ENCODE peak calls at places on chromosomes 11 and 22, in nine cellular contexts. U, N, S, I, O, P, C, B and L are unnamed samples.

GRCh38 chr11:68384530-68385081 is 72.2 kb downstream of the LRP5 start:
- DNase-seq in U (no peak), N (no peak), S (no peak), I (no peak), O (no peak), P (no peak), C (no peak), B (no peak), L (no peak)

GRCh38 chr11:9594267-9595046 is 21.0 kb downstream of the WEE1 start:
- DNase-seq in U (peak; percentile 35), N (no peak), S (no peak), I (no peak), O (no peak), P (no peak), C (no peak), B (no peak), L (no peak)

GRCh38 chr22:22450343-22450839 is 58.2 kb downstream of the ZNF280B start:
- DNase-seq in U (no peak), N (no peak), S (no peak), I (no peak), O (no peak), P (no peak), C (no peak), B (no peak), L (no peak)

GRCh38 chr22:44337658-44338004 is 24.9 kb upstream of the SHISAL1 start:
- DNase-seq in U (peak; percentile 67), N (no peak), S (no peak), I (no peak), O (peak; percentile 76), P (no peak), C (no peak), B (no peak), L (no peak)

GRCh38 chr11:134529212-134530096 is 117.4 kb upstream of the B3GAT1 start:
- DNase-seq in U (no peak), N (no peak), S (peak; percentile 37), I (peak; percentile 66), O (no peak), P (no peak), C (no peak), B (no peak), L (peak; percentile 52)

GRCh38 chr11:61297741-61298140 is 2.6 kb upstream of the VWCE start:
- DNase-seq in U (peak; percentile 93), N (no peak), S (no peak), I (no peak), O (peak; percentile 97), P (peak; percentile 75), C (no peak), B (no peak), L (no peak)

GRCh38 chr22:32587449-32587848 is 112.8 kb downstream of the FBXO7 start:
- DNase-seq in U (no peak), N (no peak), S (no peak), I (no peak), O (peak; percentile 86), P (no peak), C (no peak), B (no peak), L (no peak)

GRCh38 chr22:39132871-39133524 is 19.5 kb downstream of the CBX7 start:
- DNase-seq in U (no peak), N (no peak), S (no peak), I (peak; percentile 71), O (no peak), P (no peak), C (no peak), B (no peak), L (no peak)

GRCh38 chr11:84261707-84262106 is 975.5 kb upstream of the CCDC90B start:
- DNase-seq in U (no peak), N (no peak), S (no peak), I (no peak), O (no peak), P (no peak), C (no peak), B (no peak), L (no peak)

GRCh38 chr11:2468363-2469240 is 23.8 kb downstream of the KCNQ1 start:
- DNase-seq in U (no peak), N (no peak), S (no peak), I (peak; percentile 51), O (no peak), P (no peak), C (no peak), B (no peak), L (peak; percentile 53)

GRCh38 chr11:3613998-3614741 is 27.6 kb downstream of the ART5 start:
- DNase-seq in U (no peak), N (no peak), S (no peak), I (no peak), O (no peak), P (no peak), C (no peak), B (no peak), L (no peak)

GRCh38 chr11:121614661-121615240 is 162.0 kb upstream of the SORL1-AS1 start:
- DNase-seq in U (no peak), N (no peak), S (no peak), I (no peak), O (peak; percentile 27), P (no peak), C (no peak), B (no peak), L (no peak)

GRCh38 chr11:109086931-109087330 is 335.1 kb upstream of the C11orf87 start:
- DNase-seq in U (no peak), N (no peak), S (no peak), I (no peak), O (no peak), P (no peak), C (no peak), B (no peak), L (no peak)

GRCh38 chr22:20750461-20751184 is 23.3 kb upstream of the SERPIND1 start:
- DNase-seq in U (peak; percentile 73), N (no peak), S (no peak), I (no peak), O (peak; percentile 84), P (peak; percentile 26), C (no peak), B (no peak), L (no peak)

GRCh38 chr11:117220568-117220967 is 11.3 kb downstream of the PCSK7 start:
- DNase-seq in U (no peak), N (no peak), S (peak; percentile 74), I (no peak), O (peak; percentile 73), P (no peak), C (no peak), B (no peak), L (no peak)

DNA sequence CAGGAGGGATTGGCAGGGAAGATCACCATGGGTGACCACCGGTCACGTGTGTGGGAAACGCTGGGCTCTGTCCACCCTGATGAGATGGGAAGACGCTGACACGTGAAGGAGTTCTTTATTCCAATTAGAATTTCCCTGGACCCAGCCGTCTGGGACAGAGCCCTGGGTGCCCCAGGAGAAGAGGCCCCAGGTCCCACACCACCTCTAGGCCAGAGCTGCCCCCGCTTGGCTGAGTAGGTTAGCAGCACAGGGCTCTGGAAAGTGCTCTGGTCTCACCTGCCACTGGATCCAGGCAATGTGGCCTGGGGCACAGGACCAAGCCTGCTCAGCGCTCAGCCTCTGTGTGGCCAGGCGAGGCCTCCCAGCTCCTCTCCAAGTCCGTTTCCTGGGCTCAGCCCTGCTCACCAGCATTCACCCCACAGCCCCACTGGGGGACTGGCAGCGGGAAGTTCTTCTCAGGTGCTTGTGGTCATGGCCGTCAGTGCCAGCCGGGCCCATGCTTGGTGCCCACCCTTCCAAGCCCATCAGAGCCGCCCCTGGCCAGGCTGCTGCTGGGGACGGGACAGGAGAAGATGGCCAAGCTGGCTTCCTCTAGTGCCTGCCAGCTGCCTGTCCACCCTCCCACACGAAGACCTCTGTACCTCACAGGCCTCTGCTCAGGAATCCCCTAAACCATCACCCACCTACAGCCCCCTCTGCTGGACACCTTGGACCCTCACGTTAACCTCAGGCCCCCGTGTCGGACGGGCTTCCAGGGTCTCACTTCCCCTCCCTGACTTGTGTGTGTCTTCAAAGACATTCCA is 62.5 kb upstream of the FGF3 start:
- DNase-seq in U (no peak), N (no peak), S (peak; percentile 53), I (peak; percentile 79), O (no peak), P (no peak), C (peak; percentile 45), B (no peak), L (no peak)
- TF ChIP-seq CTCF in U (no peak), N (peak; percentile 37), S (no peak), I (peak; percentile 46), O (peak; percentile 9), P (peak; percentile 6), C (peak; percentile 37), B (no peak), L (peak; percentile 58)

DNA sequence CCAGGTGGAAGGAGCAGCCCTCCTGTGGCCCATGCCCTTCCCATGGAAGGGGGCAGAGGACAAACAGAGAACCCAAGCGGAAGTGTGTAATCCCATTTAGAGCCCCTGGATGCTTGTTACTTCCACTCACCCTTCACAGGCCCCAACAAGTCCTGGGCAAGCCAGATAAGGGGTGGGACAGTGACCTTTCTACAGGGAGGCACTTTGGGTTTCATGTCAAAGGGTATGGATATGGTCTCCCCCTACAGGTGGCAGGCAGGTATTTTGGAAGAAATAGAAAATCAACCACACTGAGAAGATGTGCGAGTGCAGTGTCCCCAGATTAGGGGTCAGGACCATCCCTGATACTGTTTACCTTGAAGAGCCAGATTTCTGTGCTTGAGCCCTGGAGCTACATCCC is 11.4 kb downstream of the MPEG1 start:
- DNase-seq in U (no peak), N (no peak), S (no peak), I (no peak), O (no peak), P (no peak), C (no peak), B (no peak), L (no peak)
- TF ChIP-seq CTCF in U (no peak), N (peak; percentile 40), S (no peak), I (peak; percentile 20), O (peak; percentile 23), P (peak; percentile 11), C (peak; percentile 44), B (peak; percentile 31), L (peak; percentile 51)

GRCh38 chr11:85810871-85811611 is at the start of gene SYTL2:
- DNase-seq in U (peak; percentile 56), N (peak; percentile 32), S (peak; percentile 73), I (no peak), O (peak; percentile 46), P (no peak), C (peak; percentile 56), B (no peak), L (peak; percentile 78)
- TF ChIP-seq CTCF in U (no peak), N (no peak), S (no peak), I (peak; percentile 44), O (no peak), P (no peak), C (no peak), B (peak; percentile 39), L (peak; percentile 21)

GRCh38 chr11:1279674-1280055 is 29.8 kb downstream of the TOLLIP start:
- DNase-seq in U (no peak), N (no peak), S (no peak), I (no peak), O (no peak), P (no peak), C (no peak), B (no peak), L (no peak)

GRCh38 chr11:1280116-1281035 is 29.1 kb downstream of the TOLLIP start:
- DNase-seq in U (no peak), N (no peak), S (no peak), I (no peak), O (no peak), P (no peak), C (no peak), B (no peak), L (no peak)

GRCh38 chr11:1277936-1278512 is 31.4 kb downstream of the TOLLIP start:
- DNase-seq in U (no peak), N (no peak), S (no peak), I (no peak), O (no peak), P (no peak), C (no peak), B (no peak), L (no peak)

GRCh38 chr11:1276866-1277615 is 32.4 kb downstream of the TOLLIP start:
- DNase-seq in U (no peak), N (no peak), S (no peak), I (no peak), O (no peak), P (no peak), C (no peak), B (no peak), L (no peak)

GRCh38 chr11:1278766-1279673 is 30.4 kb downstream of the TOLLIP start:
- DNase-seq in U (no peak), N (no peak), S (no peak), I (no peak), O (no peak), P (no peak), C (no peak), B (no peak), L (no peak)
- TF ChIP-seq CTCF in U (no peak), N (no peak), S (no peak), I (no peak), O (no peak), P (no peak), C (no peak), B (no peak), L (no peak)